ENCODE peak calls at places on chromosomes 16 and 17, in four cellular contexts. One of them, this sample, is unnamed.

GRCh38 chr17:46726106-46726670 is 92.3 kb downstream of the WNT3 start:
- DNase-seq in NCI-H146: no peak
- DNase-seq in NCI-H2029 treated with DMSO at 0.1 percent for 48 hours: no peak
- DNase-seq in central memory CD8-positive, alpha-beta T cell: no peak
- DNase-seq in this sample: peak; percentile 22

GRCh38 chr16:57479422-57480126 is 6.7 kb downstream of the DOK4 start:
- DNase-seq in NCI-H2029 treated with DMSO at 0.1 percent for 48 hours: no peak
- DNase-seq in central memory CD8-positive, alpha-beta T cell: no peak
- DNase-seq in NCI-H146: peak; percentile 43
- DNase-seq in this sample: no peak

GRCh38 chr17:46925185-46925858 is 2.4 kb downstream of the GOSR2 start:
- DNase-seq in NCI-H2029 treated with DMSO at 0.1 percent for 48 hours: no peak
- DNase-seq in central memory CD8-positive, alpha-beta T cell: no peak
- DNase-seq in NCI-H146: no peak
- DNase-seq in this sample: no peak

GRCh38 chr16:54287758-54288591 is 1.4 kb upstream of the IRX3 start:
- DNase-seq in NCI-H146: no peak
- DNase-seq in central memory CD8-positive, alpha-beta T cell: no peak
- DNase-seq in NCI-H2029 treated with DMSO at 0.1 percent for 48 hours: no peak
- DNase-seq in this sample: no peak

GRCh38 chr17:17663160-17664072 is 17.8 kb upstream of the RAI1 start:
- DNase-seq in NCI-H2029 treated with DMSO at 0.1 percent for 48 hours: no peak
- DNase-seq in central memory CD8-positive, alpha-beta T cell: peak; percentile 92
- DNase-seq in NCI-H146: peak; percentile 49
- DNase-seq in this sample: no peak

GRCh38 chr17:41140360-41141132 is at the start of gene KRTAP4-6:
- DNase-seq in NCI-H146: no peak
- DNase-seq in NCI-H2029 treated with DMSO at 0.1 percent for 48 hours: no peak
- DNase-seq in central memory CD8-positive, alpha-beta T cell: no peak
- DNase-seq in this sample: no peak

GRCh38 chr17:40415390-40415789 is 2.3 kb downstream of the TOP2A start:
- DNase-seq in central memory CD8-positive, alpha-beta T cell: no peak
- DNase-seq in NCI-H146: peak; percentile 14
- DNase-seq in NCI-H2029 treated with DMSO at 0.1 percent for 48 hours: peak; percentile 5
- DNase-seq in this sample: no peak

GRCh38 chr16:83989300-83989699 is 21.3 kb downstream of the NECAB2 start:
- DNase-seq in central memory CD8-positive, alpha-beta T cell: no peak
- DNase-seq in NCI-H146: peak; percentile 12
- DNase-seq in NCI-H2029 treated with DMSO at 0.1 percent for 48 hours: no peak
- DNase-seq in this sample: no peak

GRCh38 chr17:7841622-7842379 is 7.8 kb downstream of the KDM6B start:
- DNase-seq in central memory CD8-positive, alpha-beta T cell: peak; percentile 94
- DNase-seq in NCI-H146: peak; percentile 86
- DNase-seq in NCI-H2029 treated with DMSO at 0.1 percent for 48 hours: peak; percentile 12
- DNase-seq in this sample: peak; percentile 96

GRCh38 chr16:53827741-53828140 is 123.8 kb downstream of the FTO start:
- DNase-seq in NCI-H2029 treated with DMSO at 0.1 percent for 48 hours: no peak
- DNase-seq in central memory CD8-positive, alpha-beta T cell: no peak
- DNase-seq in NCI-H146: no peak
- DNase-seq in this sample: no peak

GRCh38 chr16:27925612-27926011 is 137.9 kb downstream of the GSG1L start:
- DNase-seq in NCI-H146: no peak
- DNase-seq in central memory CD8-positive, alpha-beta T cell: no peak
- DNase-seq in NCI-H2029 treated with DMSO at 0.1 percent for 48 hours: no peak
- DNase-seq in this sample: no peak

GRCh38 chr16:8278181-8278580 is 312.1 kb downstream of the TMEM114 start:
- DNase-seq in central memory CD8-positive, alpha-beta T cell: no peak
- DNase-seq in NCI-H2029 treated with DMSO at 0.1 percent for 48 hours: no peak
- DNase-seq in NCI-H146: no peak
- DNase-seq in this sample: no peak

GRCh38 chr17:21214777-21215541 is 998 bp upstream of the TMEM11 start:
- DNase-seq in NCI-H146: no peak
- DNase-seq in central memory CD8-positive, alpha-beta T cell: no peak
- DNase-seq in NCI-H2029 treated with DMSO at 0.1 percent for 48 hours: no peak
- DNase-seq in this sample: peak; percentile 38

GRCh38 chr17:82807562-82807961 is 32.3 kb downstream of the ZNF750 start:
- DNase-seq in NCI-H146: no peak
- DNase-seq in NCI-H2029 treated with DMSO at 0.1 percent for 48 hours: no peak
- DNase-seq in central memory CD8-positive, alpha-beta T cell: no peak
- DNase-seq in this sample: no peak

GRCh38 chr17:79269620-79270019 is 195.0 kb downstream of the ENGASE start:
- DNase-seq in NCI-H146: no peak
- DNase-seq in NCI-H2029 treated with DMSO at 0.1 percent for 48 hours: no peak
- DNase-seq in central memory CD8-positive, alpha-beta T cell: no peak
- DNase-seq in this sample: no peak

GRCh38 chr17:49214665-49215360 is 4.3 kb downstream of the ABI3 start:
- DNase-seq in NCI-H146: no peak
- DNase-seq in central memory CD8-positive, alpha-beta T cell: no peak
- DNase-seq in NCI-H2029 treated with DMSO at 0.1 percent for 48 hours: no peak
- DNase-seq in this sample: peak; percentile 74

GRCh38 chr16:84959045-84959576 is 52.2 kb downstream of the ZDHHC7 start:
- DNase-seq in NCI-H146: no peak
- DNase-seq in central memory CD8-positive, alpha-beta T cell: no peak
- DNase-seq in NCI-H2029 treated with DMSO at 0.1 percent for 48 hours: no peak
- DNase-seq in this sample: no peak

GRCh38 chr16:70649300-70649699 is 2.9 kb downstream of the IL34 start:
- DNase-seq in central memory CD8-positive, alpha-beta T cell: no peak
- DNase-seq in NCI-H146: no peak
- DNase-seq in NCI-H2029 treated with DMSO at 0.1 percent for 48 hours: no peak
- DNase-seq in this sample: no peak

GRCh38 chr16:30893082-30893743 is 664 bp downstream of the BCL7C start:
- DNase-seq in NCI-H146: peak; percentile 49
- DNase-seq in NCI-H2029 treated with DMSO at 0.1 percent for 48 hours: no peak
- DNase-seq in central memory CD8-positive, alpha-beta T cell: no peak
- DNase-seq in this sample: peak; percentile 31

GRCh38 chr16:8919934-8920465 is 37.8 kb downstream of the LITAFD start:
- DNase-seq in central memory CD8-positive, alpha-beta T cell: no peak
- DNase-seq in NCI-H2029 treated with DMSO at 0.1 percent for 48 hours: no peak
- DNase-seq in NCI-H146: peak; percentile 83
- DNase-seq in this sample: no peak

GRCh38 chr17:8048236-8048635 is 9.4 kb downstream of the ALOX15B start:
- DNase-seq in NCI-H2029 treated with DMSO at 0.1 percent for 48 hours: no peak
- DNase-seq in central memory CD8-positive, alpha-beta T cell: no peak
- DNase-seq in NCI-H146: no peak
- DNase-seq in this sample: no peak

GRCh38 chr17:2064980-2065785 is 10.3 kb downstream of the HIC1 start:
- DNase-seq in NCI-H2029 treated with DMSO at 0.1 percent for 48 hours: no peak
- DNase-seq in NCI-H146: no peak
- DNase-seq in central memory CD8-positive, alpha-beta T cell: no peak
- DNase-seq in this sample: no peak

GRCh38 chr16:25692307-25692706 is 548 bp downstream of the HS3ST4 start:
- DNase-seq in NCI-H2029 treated with DMSO at 0.1 percent for 48 hours: no peak
- DNase-seq in central memory CD8-positive, alpha-beta T cell: no peak
- DNase-seq in NCI-H146: peak; percentile 12
- DNase-seq in this sample: no peak

GRCh38 chr17:38912221-38912813 is 13.1 kb upstream of the LASP1NB start:
- DNase-seq in NCI-H2029 treated with DMSO at 0.1 percent for 48 hours: no peak
- DNase-seq in central memory CD8-positive, alpha-beta T cell: no peak
- DNase-seq in NCI-H146: no peak
- DNase-seq in this sample: no peak

GRCh38 chr17:41571561-41572434 is at the start of gene KRT9:
- DNase-seq in central memory CD8-positive, alpha-beta T cell: no peak
- DNase-seq in NCI-H146: peak; percentile 73
- DNase-seq in NCI-H2029 treated with DMSO at 0.1 percent for 48 hours: no peak
- DNase-seq in this sample: no peak

GRCh38 chr17:79005063-79005861 is 4.3 kb downstream of the CANT1 start:
- DNase-seq in NCI-H2029 treated with DMSO at 0.1 percent for 48 hours: peak; percentile 77
- DNase-seq in NCI-H146: peak; percentile 92
- DNase-seq in central memory CD8-positive, alpha-beta T cell: no peak
- DNase-seq in this sample: peak; percentile 55

GRCh38 chr17:75763613-75764416 is 1.2 kb downstream of the GALK1 start:
- DNase-seq in central memory CD8-positive, alpha-beta T cell: no peak
- DNase-seq in NCI-H2029 treated with DMSO at 0.1 percent for 48 hours: no peak
- DNase-seq in NCI-H146: no peak
- DNase-seq in this sample: no peak

GRCh38 chr16:47713225-47713595 is 252.1 kb downstream of the PHKB start:
- DNase-seq in NCI-H2029 treated with DMSO at 0.1 percent for 48 hours: no peak
- DNase-seq in central memory CD8-positive, alpha-beta T cell: no peak
- DNase-seq in NCI-H146: no peak
- DNase-seq in this sample: peak; percentile 68

GRCh38 chr17:21249911-21250703 is 3.1 kb downstream of the NATD1 start:
- DNase-seq in central memory CD8-positive, alpha-beta T cell: no peak
- DNase-seq in NCI-H146: no peak
- DNase-seq in NCI-H2029 treated with DMSO at 0.1 percent for 48 hours: no peak
- DNase-seq in this sample: no peak

GRCh38 chr16:88455610-88456355 is 2.7 kb downstream of the ZFPM1 start:
- DNase-seq in NCI-H2029 treated with DMSO at 0.1 percent for 48 hours: no peak
- DNase-seq in central memory CD8-positive, alpha-beta T cell: peak; percentile 85
- DNase-seq in NCI-H146: peak; percentile 80
- DNase-seq in this sample: peak; percentile 51

GRCh38 chr16:50676684-50677225 is 4.4 kb downstream of the SNX20 start:
- DNase-seq in NCI-H146: no peak
- DNase-seq in central memory CD8-positive, alpha-beta T cell: no peak
- DNase-seq in NCI-H2029 treated with DMSO at 0.1 percent for 48 hours: no peak
- DNase-seq in this sample: no peak

GRCh38 chr17:42132941-42133340 is 10.3 kb downstream of the HSPB9 start:
- DNase-seq in NCI-H146: no peak
- DNase-seq in central memory CD8-positive, alpha-beta T cell: no peak
- DNase-seq in NCI-H2029 treated with DMSO at 0.1 percent for 48 hours: peak; percentile 75
- DNase-seq in this sample: peak; percentile 61

GRCh38 chr17:66523378-66524174 is 221.2 kb downstream of the PRKCA start:
- DNase-seq in central memory CD8-positive, alpha-beta T cell: no peak
- DNase-seq in NCI-H2029 treated with DMSO at 0.1 percent for 48 hours: no peak
- DNase-seq in NCI-H146: no peak
- DNase-seq in this sample: no peak

GRCh38 chr16:55734665-55735064 is 78.9 kb downstream of the SLC6A2 start:
- DNase-seq in NCI-H2029 treated with DMSO at 0.1 percent for 48 hours: no peak
- DNase-seq in NCI-H146: no peak
- DNase-seq in central memory CD8-positive, alpha-beta T cell: no peak
- DNase-seq in this sample: peak; percentile 9

GRCh38 chr16:10098991-10099390 is 83.2 kb downstream of the GRIN2A start:
- DNase-seq in NCI-H2029 treated with DMSO at 0.1 percent for 48 hours: no peak
- DNase-seq in NCI-H146: no peak
- DNase-seq in central memory CD8-positive, alpha-beta T cell: no peak
- DNase-seq in this sample: no peak

This sample was measured in adrenal gland.